ENCODE peak calls at places on chromosomes 4 and X, in four cellular contexts. E, F, P and N are unnamed samples.

GRCh38 chr4:150944660-150945059 is 70.4 kb downstream of the LRBA start:
- DNase-seq in P (no peak), E (no peak), F (no peak), N (no peak)

GRCh38 chr4:13528823-13529129 is 15.5 kb downstream of the NKX3-2 start:
- DNase-seq in E (no peak), P (no peak), F (no peak), N (no peak)

GRCh38 chr4:17817027-17817426 is 6.2 kb downstream of the NCAPG start:
- DNase-seq in P (no peak), F (peak), E (peak), N (no peak)

GRCh38 chr4:124060261-124060918 is 652.1 kb downstream of the ANKRD50 start:
- DNase-seq in P (no peak), F (peak), E (no peak), N (no peak)

GRCh38 chrX:41026326-41027136 is 58.7 kb upstream of the USP9X start:
- DNase-seq in E (no peak), F (no peak), P (no peak), N (no peak)

GRCh38 chr4:122666527-122667245 is 45.8 kb upstream of the IL21 start:
- DNase-seq in P (no peak), F (no peak), E (no peak), N (no peak)

GRCh38 chr4:76640252-76640925 is 205.4 kb downstream of the SHROOM3 start:
- DNase-seq in E (no peak), P (no peak), F (no peak), N (no peak)

GRCh38 chr4:167102475-167102874 is 131.8 kb downstream of the SPOCK3 start:
- DNase-seq in P (no peak), E (no peak), F (no peak), N (no peak)

GRCh38 chr4:16827045-16827444 is 71.4 kb downstream of the LDB2 start:
- DNase-seq in E (no peak), F (no peak), P (no peak), N (no peak)

GRCh38 chr4:118281611-118282442 is 71.0 kb downstream of the PRSS12 start:
- DNase-seq in F (no peak), E (peak), P (no peak), N (no peak)

GRCh38 chr4:48725414-48725813 is 54.7 kb downstream of the FRYL start:
- DNase-seq in P (no peak), E (no peak), F (no peak), N (no peak)

GRCh38 chrX:131060147-131060546 is 2.0 kb downstream of the ARHGAP36 start:
- DNase-seq in F (no peak), E (no peak), P (no peak), N (no peak)

GRCh38 chr4:158769175-158769831 is 477 bp downstream of the FNIP2 start:
- DNase-seq in P (no peak), F (no peak), E (no peak), N (peak)

GRCh38 chrX:56248492-56248891 is 16.3 kb downstream of the KLF8 start:
- DNase-seq in P (no peak), F (peak), E (peak), N (no peak)

GRCh38 chrX:32472364-32472763 is 739.0 kb downstream of the DMD start:
- DNase-seq in P (no peak), E (no peak), F (no peak), N (no peak)

GRCh38 chrX:119758682-119759332 is 419 bp downstream of the SOWAHD start:
- DNase-seq in E (no peak), P (no peak), F (no peak), N (no peak)

GRCh38 chr4:172546782-172547181 is 621.8 kb upstream of the GALNT7 start:
- DNase-seq in F (peak), P (no peak), E (no peak), N (no peak)

GRCh38 chr4:53508446-53508845 is 82.8 kb downstream of the LNX1 start:
- DNase-seq in E (peak), F (no peak), P (no peak), N (no peak)

GRCh38 chr4:185817403-185817818 is 5.4 kb upstream of the SORBS2 start:
- DNase-seq in F (no peak), P (no peak), E (peak), N (no peak)

GRCh38 chr4:27692098-27692679 is 831.5 kb downstream of the STIM2 start:
- DNase-seq in P (no peak), F (no peak), E (peak), N (peak)

GRCh38 chr4:185036019-185036418 is 17.7 kb downstream of the HELT start:
- DNase-seq in F (peak), P (no peak), E (no peak), N (no peak)

GRCh38 chrX:53077207-53078197 is 4.7 kb upstream of the TSPYL2 start:
- DNase-seq in P (no peak), F (no peak), E (no peak), N (no peak)

GRCh38 chr4:69829678-69830077 is 30.3 kb downstream of the SULT1E1 start:
- DNase-seq in E (no peak), P (no peak), F (no peak), N (no peak)

GRCh38 chr4:46648088-46648744 is 258.3 kb upstream of the GABRA2 start:
- DNase-seq in P (peak), E (peak), F (no peak), N (peak)

GRCh38 chr4:88382621-88383020 is 4.0 kb downstream of the HERC6 start:
- DNase-seq in P (no peak), F (peak), E (no peak), N (no peak)

GRCh38 chrX:68652327-68652930 is 5.0 kb downstream of the STARD8 start:
- DNase-seq in E (no peak), P (no peak), F (no peak), N (no peak)

GRCh38 chr4:123163501-123163900 is 233.1 kb upstream of the SPRY1 start:
- DNase-seq in P (no peak), E (no peak), F (no peak), N (no peak)

GRCh38 chr4:168995537-168996295 is 14.3 kb downstream of the CBR4 start:
- DNase-seq in P (no peak), F (no peak), E (no peak), N (no peak)

GRCh38 chr4:6410078-6410477 is 62.3 kb downstream of the PPP2R2C start:
- DNase-seq in E (no peak), P (no peak), F (no peak), N (no peak)

GRCh38 chrX:46218373-46218772 is 326.8 kb downstream of the ZNF674 start:
- DNase-seq in P (no peak), F (no peak), E (no peak), N (no peak)

GRCh38 chr4:25180524-25181131 is 20.4 kb upstream of the SEPSECS start:
- DNase-seq in P (no peak), F (no peak), E (peak), N (peak)

GRCh38 chr4:120218981-120219380 is 152.3 kb upstream of the MAD2L1 start:
- DNase-seq in F (no peak), E (no peak), P (no peak), N (no peak)

GRCh38 chr4:70712604-70713452 is 8.9 kb upstream of the RUFY3 start:
- DNase-seq in E (no peak), P (no peak), F (no peak), N (no peak)

GRCh38 chr4:7158081-7158750 is 34.1 kb upstream of the SORCS2 start:
- DNase-seq in P (no peak), E (no peak), F (no peak), N (no peak)

GRCh38 chr4:164755432-164755831 is 1.5 kb downstream of the SMIM31 start:
- DNase-seq in F (no peak), E (no peak), P (no peak), N (no peak)

GRCh38 chr4:163693211-163693610 is 198.7 kb downstream of the TMA16 start:
- DNase-seq in P (no peak), F (no peak), E (no peak), N (no peak)

GRCh38 chr4:77819409-77819835 is 254 bp upstream of the CNOT6L start:
- DNase-seq in F (no peak), P (no peak), E (no peak), N (no peak)

GRCh38 chr4:142354041-142354440 is 492.1 kb downstream of the INPP4B start:
- DNase-seq in P (no peak), E (no peak), F (no peak), N (no peak)
- TF ChIP-seq ZNF274 in P (no peak), E (no peak), F (no peak), N (no peak)

GRCh38 chrX:151019837-151020236 is 36.7 kb downstream of the HMGB3 start:
- DNase-seq in F (no peak), E (no peak), P (no peak), N (no peak)
- TF ChIP-seq SUZ12 in F (no peak), E (no peak), P (no peak), N (no peak)

GRCh38 chr4:176959980-176960379 is 167.3 kb upstream of the VEGFC start:
- DNase-seq in P (no peak), F (no peak), E (no peak), N (no peak)

GRCh38 chr4:176967586-176967985 is 174.9 kb upstream of the VEGFC start:
- DNase-seq in F (no peak), P (no peak), E (no peak), N (no peak)

GRCh38 chr4:176969011-176969410 is 176.3 kb upstream of the VEGFC start:
- DNase-seq in P (no peak), F (no peak), E (no peak), N (no peak)

GRCh38 chr4:176964116-176964691 is 171.5 kb upstream of the VEGFC start:
- DNase-seq in E (no peak), P (no peak), F (no peak), N (no peak)
- TF ChIP-seq ZNF274 in E (no peak), P (no peak), F (no peak), N (no peak)

GRCh38 chrX:94560930-94561329 is 886.9 kb downstream of the FAM133A start:
- DNase-seq in E (no peak), P (no peak), F (no peak), N (no peak)
- TF ChIP-seq SUZ12 in E (no peak), P (no peak), F (no peak), N (no peak)

GRCh38 chrX:49155243-49155899 is 7.2 kb upstream of the MAGIX start:
- DNase-seq in P (no peak), E (no peak), F (no peak), N (peak)
- TF ChIP-seq ZNF274 in P (no peak), E (no peak), F (no peak), N (no peak)